ENCODE peak calls at places on chromosomes 4 and X, in five cellular contexts. J, L, W, N and D are unnamed samples.

GRCh38 chr4:89101256-89102161 is 9.8 kb upstream of the TIGD2 start:
- DNase-seq in J (no peak), L (no peak), W (no peak), N (no peak), D (no peak)

GRCh38 chr4:89109841-89110540 is 1.3 kb upstream of the TIGD2 start:
- DNase-seq in J (no peak), L (no peak), W (no peak), N (no peak), D (peak; percentile 65)

GRCh38 chr4:162352580-162353107 is 188.8 kb upstream of the FSTL5 start:
- DNase-seq in J (no peak), L (no peak), W (no peak), N (no peak), D (no peak)

GRCh38 chrX:149950681-149951080 is 12.4 kb upstream of the EOLA2 start:
- DNase-seq in J (no peak), L (no peak), W (peak; percentile 58), N (no peak), D (peak; percentile 64)

GRCh38 chr4:151029537-151029936 is 14.5 kb upstream of the LRBA start:
- DNase-seq in J (no peak), L (no peak), W (no peak), N (no peak), D (no peak)

GRCh38 chr4:86453044-86453501 is 93.2 kb upstream of the MAPK10 start:
- DNase-seq in J (no peak), L (no peak), W (peak; percentile 33), N (no peak), D (no peak)

GRCh38 chrX:70013483-70014222 is 36.1 kb downstream of the AWAT2 start:
- DNase-seq in J (no peak), L (no peak), W (no peak), N (no peak), D (no peak)

GRCh38 chr4:7000421-7001176 is 42.6 kb upstream of the TADA2B start:
- DNase-seq in J (no peak), L (no peak), W (no peak), N (no peak), D (no peak)

GRCh38 chr4:14095881-14096280 is 468.4 kb upstream of the BOD1L1 start:
- DNase-seq in J (no peak), L (no peak), W (no peak), N (no peak), D (no peak)

GRCh38 chr4:166460769-166461550 is 587.9 kb downstream of the TLL1 start:
- DNase-seq in J (no peak), L (no peak), W (no peak), N (no peak), D (no peak)

GRCh38 chrX:153494541-153495361 is at the start of gene BGN:
- DNase-seq in J (no peak), L (peak; percentile 62), W (peak; percentile 42), N (no peak), D (peak; percentile 45)

GRCh38 chrX:24647257-24648058 is at the start of gene PCYT1B:
- DNase-seq in J (no peak), L (peak; percentile 97), W (peak; percentile 71), N (peak; percentile 47), D (peak; percentile 28)

GRCh38 chr4:170374770-170375169 is 285.0 kb upstream of the AADAT start:
- DNase-seq in J (no peak), L (peak; percentile 73), W (peak; percentile 27), N (peak; percentile 33), D (peak; percentile 72)

GRCh38 chr4:159177265-159178146 is 74.6 kb downstream of the RAPGEF2 start:
- DNase-seq in J (no peak), L (no peak), W (no peak), N (no peak), D (no peak)

GRCh38 chr4:159175989-159176375 is 73.1 kb downstream of the RAPGEF2 start:
- DNase-seq in J (no peak), L (no peak), W (no peak), N (no peak), D (no peak)

GRCh38 chr4:159175165-159175988 is 72.5 kb downstream of the RAPGEF2 start:
- DNase-seq in J (peak; percentile 72), L (peak; percentile 77), W (peak; percentile 91), N (peak; percentile 69), D (peak; percentile 71)

GRCh38 chr4:159171287-159171686 is 68.4 kb downstream of the RAPGEF2 start:
- DNase-seq in J (no peak), L (no peak), W (no peak), N (no peak), D (peak; percentile 30)

GRCh38 chr4:159174645-159175147 is 71.8 kb downstream of the RAPGEF2 start:
- DNase-seq in J (no peak), L (no peak), W (peak; percentile 45), N (no peak), D (no peak)
- H2AK5ac ChIP-seq in J (no peak overlapping the region), L (no peak overlapping the region), W (peak overlapping the region; percentile 94), N (no peak overlapping the region), D (no peak overlapping the region)

GRCh38 chr4:1658581-1658980 is 25.5 kb downstream of the FAM53A start:
- DNase-seq in J (no peak), L (no peak), W (no peak), N (no peak), D (no peak)

GRCh38 chr4:1661695-1662094 is 22.4 kb downstream of the FAM53A start:
- DNase-seq in J (no peak), L (no peak), W (no peak), N (no peak), D (no peak)

GRCh38 chr4:1659104-1659725 is 24.9 kb downstream of the FAM53A start:
- DNase-seq in J (no peak), L (no peak), W (no peak), N (no peak), D (no peak)

GRCh38 chr4:1663549-1663948 is 20.6 kb downstream of the FAM53A start:
- DNase-seq in J (no peak), L (no peak), W (no peak), N (no peak), D (no peak)

GRCh38 chr4:1660948-1661677 is 23.0 kb downstream of the FAM53A start:
- DNase-seq in J (no peak), L (no peak), W (no peak), N (no peak), D (no peak)
- H2BK12ac ChIP-seq in J (no peak overlapping the region), L (no peak overlapping the region), W (no peak overlapping the region), N (no peak overlapping the region), D (no peak overlapping the region)

GRCh38 chr4:82890913-82891727 is at the start of gene SEC31A:
- DNase-seq in J (peak; percentile 93), L (peak; percentile 97), W (peak; percentile 97), N (peak; percentile 70), D (peak; percentile 98)
- H2BK120ac ChIP-seq in J (no peak within 1 kb of the TSS), L (no peak within 1 kb of the TSS), W (peak within 1 kb of the TSS; percentile 65), N (no peak within 1 kb of the TSS), D (peak within 1 kb of the TSS; percentile 61)

GRCh38 chr4:168674869-168675268 is 178.0 kb downstream of the PALLD start:
- DNase-seq in J (no peak), L (no peak), W (peak; percentile 64), N (no peak), D (no peak)
- H2AK5ac ChIP-seq in J (no peak overlapping the region), L (no peak overlapping the region), W (no peak overlapping the region), N (no peak overlapping the region), D (peak overlapping the region; percentile 27)